ENCODE peak calls at places on chromosomes 11 and 22, in six cellular contexts. Y is adrenal gland, A is HCT116, G is IMR-90, F is A549, J is Peyer's patch. R is an unnamed sample.

GRCh38 chr11:76107946-76108345 is 98.4 kb downstream of the WNT11 start:
- DNase-seq in Y (no peak), A (no peak), G (no peak), F (no peak), J (no peak), R (no peak)

GRCh38 chr11:60288531-60288930 is 8.1 kb downstream of the MS4A4A start:
- DNase-seq in Y (no peak), A (no peak), G (no peak), F (no peak), J (no peak), R (no peak)

GRCh38 chr11:77146261-77147035 is 18.4 kb downstream of the MYO7A start:
- DNase-seq in Y (no peak), A (no peak), G (no peak), F (no peak), J (no peak), R (no peak)

GRCh38 chr11:120793806-120794479 is 230.0 kb upstream of the TBCEL start:
- DNase-seq in Y (no peak), A (no peak), G (no peak), F (no peak), J (no peak), R (no peak)

GRCh38 chr11:44300881-44301855 is 8.8 kb downstream of the ALX4 start:
- DNase-seq in Y (no peak), A (no peak), G (no peak), F (peak), J (no peak), R (no peak)

GRCh38 chr11:117837070-117837776 is 12.7 kb upstream of the FXYD2 start:
- DNase-seq in Y (peak), A (no peak), G (no peak), F (no peak), J (no peak), R (no peak)

GRCh38 chr11:71309181-71309580 is 56.8 kb upstream of the SHANK2 start:
- DNase-seq in Y (no peak), A (no peak), G (no peak), F (no peak), J (no peak), R (no peak)

GRCh38 chr11:42524534-42525227 is 787.1 kb upstream of the API5 start:
- DNase-seq in Y (peak), A (no peak), G (no peak), F (peak), J (no peak), R (peak)

GRCh38 chr22:39592104-39593060 is 21.8 kb downstream of the CACNA1I start:
- DNase-seq in Y (peak), A (peak), G (peak), F (peak), J (no peak), R (peak)

GRCh38 chr22:26615149-26615548 is 2.7 kb downstream of the CRYBB1 start:
- DNase-seq in Y (no peak), A (no peak), G (no peak), F (no peak), J (peak), R (no peak)

GRCh38 chr11:103530257-103530656 is 421.0 kb downstream of the DYNC2H1 start:
- DNase-seq in Y (no peak), A (no peak), G (peak), F (no peak), J (no peak), R (no peak)
- TF ChIP-seq POLR2A in Y (no peak), A (no peak), G (no peak), F (no peak), J (no peak), R (no peak)

GRCh38 chr22:23386245-23386631 is 193.9 kb downstream of the IGLL1 start:
- DNase-seq in Y (no peak), A (no peak), G (no peak), F (no peak), J (no peak), R (no peak)
- TF ChIP-seq CTCF in Y (no peak), A (no peak), G (no peak), F (peak), J (peak), R (no peak)

GRCh38 chr11:115324569-115325432 is 179.4 kb downstream of the CADM1 start:
- DNase-seq in Y (peak), A (no peak), G (peak), F (peak), J (no peak), R (peak)
- H3K4me3 ChIP-seq in Y (no peak), A (no peak), G (no peak), F (no peak), J (no peak), R (no peak)

GRCh38 chr22:41530612-41531421 is 13.5 kb downstream of the POLR3H start:
- DNase-seq in Y (no peak), A (no peak), G (no peak), F (no peak), J (no peak), R (no peak)
- TF ChIP-seq POLR2A in Y (no peak), A (no peak), G (no peak), F (no peak), J (no peak), R (no peak)